ENCODE peak calls at places on chromosomes 7 and 10, in five cellular contexts. Q, R, Z, J and N are unnamed samples.

GRCh38 chr10:109912335-109913282 is 10.7 kb downstream of the XPNPEP1 start:
- DNase-seq in Q (no peak), R (no peak), Z (no peak), J (no peak), N (no peak)

GRCh38 chr10:48899781-48900180 is 39.9 kb downstream of the LRRC18 start:
- DNase-seq in Q (no peak), R (no peak), Z (no peak), J (no peak), N (no peak)

GRCh38 chr10:124043310-124044142 is 49.9 kb downstream of the CHST15 start:
- DNase-seq in Q (no peak), R (no peak), Z (no peak), J (no peak), N (no peak)

GRCh38 chr7:23026164-23026563 is 12.2 kb upstream of the HYCC1 start:
- DNase-seq in Q (no peak), R (no peak), Z (no peak), J (no peak), N (no peak)

GRCh38 chr7:30731619-30732018 is 20.3 kb upstream of the INMT start:
- DNase-seq in Q (no peak), R (no peak), Z (no peak), J (no peak), N (no peak)

GRCh38 chr10:106043833-106044232 is 1120.7 kb downstream of the SORCS1 start:
- DNase-seq in Q (no peak), R (no peak), Z (no peak), J (no peak), N (no peak)

GRCh38 chr7:100793806-100794660 is 33.3 kb downstream of the EPHB4 start:
- DNase-seq in Q (peak; percentile 72), R (no peak), Z (no peak), J (no peak), N (no peak)

GRCh38 chr10:25226775-25227682 is 52.2 kb downstream of the GPR158 start:
- DNase-seq in Q (peak; percentile 27), R (peak; percentile 59), Z (no peak), J (no peak), N (no peak)

GRCh38 chr7:14859267-14859666 is 43.3 kb downstream of the DGKB start:
- DNase-seq in Q (no peak), R (no peak), Z (no peak), J (no peak), N (no peak)

GRCh38 chr10:23516530-23516929 is 77.7 kb downstream of the OTUD1 start:
- DNase-seq in Q (peak; percentile 54), R (peak; percentile 12), Z (no peak), J (no peak), N (no peak)

GRCh38 chr7:155931386-155932085 is 119.3 kb upstream of the SHH start:
- DNase-seq in Q (no peak), R (no peak), Z (no peak), J (no peak), N (no peak)

GRCh38 chr7:149777551-149778326 is 4.4 kb upstream of the ZNF467 start:
- DNase-seq in Q (peak; percentile 22), R (no peak), Z (no peak), J (no peak), N (no peak)

GRCh38 chr7:40717242-40717641 is 582.4 kb downstream of the SUGCT start:
- DNase-seq in Q (peak; percentile 13), R (peak; percentile 95), Z (peak; percentile 67), J (no peak), N (no peak)

GRCh38 chr10:44703241-44704155 is 207.6 kb upstream of the TMEM72 start:
- DNase-seq in Q (no peak), R (no peak), Z (no peak), J (no peak), N (no peak)

GRCh38 chr7:73801577-73801976 is 29.2 kb upstream of the CLDN4 start:
- DNase-seq in Q (no peak), R (no peak), Z (no peak), J (no peak), N (no peak)

GRCh38 chr7:82595176-82595575 is 151.6 kb upstream of the CACNA2D1 start:
- DNase-seq in Q (no peak), R (no peak), Z (no peak), J (no peak), N (no peak)

GRCh38 chr7:112723416-112723815 is 66.8 kb downstream of the TMEM168 start:
- DNase-seq in Q (no peak), R (no peak), Z (no peak), J (no peak), N (no peak)

GRCh38 chr7:94206295-94206694 is 188.4 kb upstream of the COL1A2 start:
- DNase-seq in Q (no peak), R (no peak), Z (no peak), J (no peak), N (no peak)